ENCODE peak calls at places on chromosomes 4 and X, in five cellular contexts. One of them, this sample, is unnamed.

GRCh38 chrX:93422693-93423092 is 250.7 kb downstream of the NAP1L3 start:
- DNase-seq in left lung: no peak
- DNase-seq in Peyer's patch: no peak
- DNase-seq in CD4-positive, alpha-beta T cell: no peak
- DNase-seq in CD8-positive, alpha-beta T cell: no peak
- DNase-seq in this sample: peak

GRCh38 chrX:72038868-72039267 is 92.8 kb downstream of the RTL5 start:
- DNase-seq in left lung: no peak
- DNase-seq in Peyer's patch: no peak
- DNase-seq in CD4-positive, alpha-beta T cell: no peak
- DNase-seq in CD8-positive, alpha-beta T cell: no peak
- DNase-seq in this sample: no peak

GRCh38 chr4:72006576-72006975 is 25.2 kb upstream of the NPFFR2 start:
- DNase-seq in left lung: no peak
- DNase-seq in Peyer's patch: no peak
- DNase-seq in CD4-positive, alpha-beta T cell: no peak
- DNase-seq in CD8-positive, alpha-beta T cell: no peak
- DNase-seq in this sample: peak

GRCh38 chrX:152206426-152206825 is 68.0 kb upstream of the MAGEA10 start:
- DNase-seq in left lung: no peak
- DNase-seq in Peyer's patch: no peak
- DNase-seq in CD4-positive, alpha-beta T cell: no peak
- DNase-seq in CD8-positive, alpha-beta T cell: no peak
- DNase-seq in this sample: no peak

GRCh38 chrX:18290200-18290599 is 64.3 kb downstream of the SCML2 start:
- DNase-seq in left lung: no peak
- DNase-seq in Peyer's patch: no peak
- DNase-seq in CD4-positive, alpha-beta T cell: no peak
- DNase-seq in CD8-positive, alpha-beta T cell: no peak
- DNase-seq in this sample: no peak

GRCh38 chr4:165874072-165874798 is 1.2 kb downstream of the TLL1 start:
- DNase-seq in left lung: no peak
- DNase-seq in Peyer's patch: no peak
- DNase-seq in CD4-positive, alpha-beta T cell: no peak
- DNase-seq in CD8-positive, alpha-beta T cell: no peak
- DNase-seq in this sample: peak

GRCh38 chr4:100694467-100694866 is 176.6 kb upstream of the EMCN start:
- DNase-seq in left lung: no peak
- DNase-seq in Peyer's patch: no peak
- DNase-seq in CD4-positive, alpha-beta T cell: no peak
- DNase-seq in CD8-positive, alpha-beta T cell: no peak
- DNase-seq in this sample: no peak

GRCh38 chrX:155001873-155002272 is 20.6 kb downstream of the F8 start:
- DNase-seq in left lung: no peak
- DNase-seq in Peyer's patch: no peak
- DNase-seq in CD4-positive, alpha-beta T cell: no peak
- DNase-seq in CD8-positive, alpha-beta T cell: no peak
- DNase-seq in this sample: no peak

GRCh38 chrX:24838624-24839023 is 144.9 kb downstream of the POLA1 start:
- DNase-seq in left lung: no peak
- DNase-seq in Peyer's patch: no peak
- DNase-seq in CD4-positive, alpha-beta T cell: no peak
- DNase-seq in CD8-positive, alpha-beta T cell: no peak
- DNase-seq in this sample: peak

GRCh38 chr4:39873823-39874222 is 103.9 kb downstream of the PDS5A start:
- DNase-seq in left lung: no peak
- DNase-seq in Peyer's patch: no peak
- DNase-seq in CD4-positive, alpha-beta T cell: no peak
- DNase-seq in CD8-positive, alpha-beta T cell: no peak
- DNase-seq in this sample: no peak

GRCh38 chrX:39869846-39870601 is 227.7 kb downstream of the BCOR start:
- DNase-seq in left lung: no peak
- DNase-seq in Peyer's patch: peak
- DNase-seq in CD4-positive, alpha-beta T cell: peak
- DNase-seq in CD8-positive, alpha-beta T cell: peak
- DNase-seq in this sample: peak

GRCh38 chr4:122921971-122922876 is at the start of gene NUDT6:
- DNase-seq in left lung: peak
- DNase-seq in Peyer's patch: peak
- DNase-seq in CD4-positive, alpha-beta T cell: peak
- DNase-seq in CD8-positive, alpha-beta T cell: peak
- DNase-seq in this sample: peak

GRCh38 chr4:169015237-169015636 is 5.2 kb upstream of the CBR4 start:
- DNase-seq in left lung: no peak
- DNase-seq in Peyer's patch: no peak
- DNase-seq in CD4-positive, alpha-beta T cell: no peak
- DNase-seq in CD8-positive, alpha-beta T cell: no peak
- DNase-seq in this sample: no peak

GRCh38 chrX:24357101-24357500 is 3.3 kb upstream of the SUPT20HL1 start:
- DNase-seq in left lung: no peak
- DNase-seq in Peyer's patch: no peak
- DNase-seq in CD4-positive, alpha-beta T cell: no peak
- DNase-seq in CD8-positive, alpha-beta T cell: no peak
- DNase-seq in this sample: no peak

GRCh38 chrX:6803607-6804006 is 268.7 kb upstream of the VCX3A start:
- DNase-seq in left lung: no peak
- DNase-seq in Peyer's patch: no peak
- DNase-seq in CD4-positive, alpha-beta T cell: no peak
- DNase-seq in CD8-positive, alpha-beta T cell: no peak
- DNase-seq in this sample: no peak

GRCh38 chrX:31459361-31459760 is 387.5 kb upstream of the FTHL17 start:
- DNase-seq in left lung: no peak
- DNase-seq in Peyer's patch: no peak
- DNase-seq in CD4-positive, alpha-beta T cell: no peak
- DNase-seq in CD8-positive, alpha-beta T cell: no peak
- DNase-seq in this sample: no peak

GRCh38 chr4:185597532-185598188 is 62.4 kb upstream of the PDLIM3 start:
- DNase-seq in left lung: peak
- DNase-seq in Peyer's patch: peak
- DNase-seq in CD4-positive, alpha-beta T cell: peak
- DNase-seq in CD8-positive, alpha-beta T cell: peak
- DNase-seq in this sample: peak

GRCh38 chr4:158873795-158874359 is 105.1 kb downstream of the FNIP2 start:
- DNase-seq in left lung: no peak
- DNase-seq in Peyer's patch: no peak
- DNase-seq in CD4-positive, alpha-beta T cell: no peak
- DNase-seq in CD8-positive, alpha-beta T cell: no peak
- DNase-seq in this sample: peak

GRCh38 chr4:89534356-89534755 is 226.8 kb upstream of the GPRIN3 start:
- DNase-seq in left lung: no peak
- DNase-seq in Peyer's patch: no peak
- DNase-seq in CD4-positive, alpha-beta T cell: no peak
- DNase-seq in CD8-positive, alpha-beta T cell: no peak
- DNase-seq in this sample: no peak

GRCh38 chr4:144449623-144450022 is 196.3 kb upstream of the HHIP start:
- DNase-seq in left lung: no peak
- DNase-seq in Peyer's patch: no peak
- DNase-seq in CD4-positive, alpha-beta T cell: no peak
- DNase-seq in CD8-positive, alpha-beta T cell: no peak
- DNase-seq in this sample: peak

GRCh38 chrX:63513825-63514574 is 162.9 kb upstream of the SPIN4 start:
- DNase-seq in left lung: no peak
- DNase-seq in Peyer's patch: no peak
- DNase-seq in CD4-positive, alpha-beta T cell: no peak
- DNase-seq in CD8-positive, alpha-beta T cell: no peak
- DNase-seq in this sample: peak

GRCh38 chrX:123087326-123087725 is 96.8 kb upstream of the GRIA3 start:
- DNase-seq in left lung: no peak
- DNase-seq in Peyer's patch: no peak
- DNase-seq in CD4-positive, alpha-beta T cell: no peak
- DNase-seq in CD8-positive, alpha-beta T cell: no peak
- DNase-seq in this sample: no peak

GRCh38 chrX:11438767-11439166 is 145.6 kb downstream of the AMELX start:
- DNase-seq in left lung: no peak
- DNase-seq in Peyer's patch: no peak
- DNase-seq in CD4-positive, alpha-beta T cell: no peak
- DNase-seq in CD8-positive, alpha-beta T cell: no peak
- DNase-seq in this sample: no peak

GRCh38 chrX:11435568-11435967 is 142.4 kb downstream of the AMELX start:
- DNase-seq in left lung: no peak
- DNase-seq in Peyer's patch: no peak
- DNase-seq in CD4-positive, alpha-beta T cell: no peak
- DNase-seq in CD8-positive, alpha-beta T cell: no peak
- DNase-seq in this sample: no peak

GRCh38 chrX:11437642-11438379 is 144.6 kb downstream of the AMELX start:
- DNase-seq in left lung: no peak
- DNase-seq in Peyer's patch: no peak
- DNase-seq in CD4-positive, alpha-beta T cell: no peak
- DNase-seq in CD8-positive, alpha-beta T cell: no peak
- DNase-seq in this sample: no peak

GRCh38 chrX:11434607-11435006 is 141.4 kb downstream of the AMELX start:
- DNase-seq in left lung: no peak
- DNase-seq in Peyer's patch: no peak
- DNase-seq in CD4-positive, alpha-beta T cell: no peak
- DNase-seq in CD8-positive, alpha-beta T cell: no peak
- DNase-seq in this sample: no peak

GRCh38 chrX:11438380-11438723 is 145.1 kb downstream of the AMELX start:
- DNase-seq in left lung: no peak
- DNase-seq in Peyer's patch: no peak
- DNase-seq in CD4-positive, alpha-beta T cell: no peak
- DNase-seq in CD8-positive, alpha-beta T cell: no peak
- DNase-seq in this sample: no peak
- H3K27ac ChIP-seq in left lung: no peak
- H3K27ac ChIP-seq in Peyer's patch: no peak
- H3K27ac ChIP-seq in CD4-positive, alpha-beta T cell: no peak
- H3K27ac ChIP-seq in CD8-positive, alpha-beta T cell: no peak
- H3K27ac ChIP-seq in this sample: no peak

DNA sequence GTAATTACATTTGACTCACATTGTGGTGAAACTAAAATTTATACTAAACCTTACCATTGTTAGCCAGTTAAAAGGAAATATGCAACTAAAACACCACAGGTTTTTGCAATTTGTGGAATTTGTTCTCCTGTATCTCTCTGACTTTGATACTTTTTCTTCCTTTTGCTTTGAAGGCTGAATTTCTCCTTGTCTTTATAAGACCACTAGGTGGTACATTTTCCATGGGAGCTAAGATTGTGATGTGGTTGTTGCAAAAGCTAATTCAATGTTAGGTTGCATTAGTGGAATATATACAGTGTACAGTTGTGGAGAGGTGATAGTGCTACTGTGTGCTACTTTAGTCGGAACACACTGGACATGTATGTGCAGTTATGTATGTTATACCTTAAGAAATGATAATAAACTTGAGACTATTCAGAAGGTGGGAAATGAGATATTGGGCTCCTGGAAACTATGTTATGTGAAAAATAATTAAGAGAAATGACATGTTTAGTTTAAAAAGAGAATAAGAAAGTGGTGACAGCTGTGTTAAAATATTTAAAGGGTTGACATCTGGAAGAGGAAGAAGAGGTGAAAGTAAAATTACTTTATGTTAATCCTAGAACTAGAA is 70.3 kb downstream of the ARL9 start:
- DNase-seq in left lung: no peak
- DNase-seq in Peyer's patch: no peak
- DNase-seq in CD4-positive, alpha-beta T cell: no peak
- DNase-seq in CD8-positive, alpha-beta T cell: no peak
- DNase-seq in this sample: peak
- TF ChIP-seq CTCF in left lung: peak
- TF ChIP-seq CTCF in Peyer's patch: peak
- TF ChIP-seq CTCF in CD4-positive, alpha-beta T cell: peak
- TF ChIP-seq CTCF in CD8-positive, alpha-beta T cell: peak
- TF ChIP-seq CTCF in this sample: peak

GRCh38 chr4:8155660-8156421 is 2.8 kb downstream of the ABLIM2 start:
- DNase-seq in left lung: no peak
- DNase-seq in Peyer's patch: no peak
- DNase-seq in CD4-positive, alpha-beta T cell: no peak
- DNase-seq in CD8-positive, alpha-beta T cell: no peak
- DNase-seq in this sample: no peak
- H3K27ac ChIP-seq in left lung: no peak
- H3K27ac ChIP-seq in Peyer's patch: no peak
- H3K27ac ChIP-seq in CD4-positive, alpha-beta T cell: no peak
- H3K27ac ChIP-seq in CD8-positive, alpha-beta T cell: no peak
- H3K27ac ChIP-seq in this sample: no peak

DNA sequence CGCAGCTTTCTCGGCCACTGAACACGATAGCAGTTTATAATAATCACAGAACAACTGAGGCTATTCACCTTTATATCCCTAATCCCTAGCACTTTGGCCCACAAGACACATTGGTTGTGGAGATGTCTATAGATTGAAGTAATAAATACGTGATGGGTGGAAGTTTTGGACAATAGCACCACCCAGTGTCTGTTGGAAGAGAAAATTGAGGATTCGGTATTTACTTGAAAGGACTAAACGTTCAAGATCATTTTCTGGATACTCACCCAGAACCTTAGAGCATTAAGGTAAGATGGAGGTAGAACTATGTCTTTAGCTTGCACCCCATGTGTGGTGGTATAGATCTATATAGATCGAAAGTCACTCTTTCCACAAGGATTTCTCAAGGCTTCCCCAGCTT is 792 bp upstream of the TMSB15A start:
- DNase-seq in left lung: no peak
- DNase-seq in Peyer's patch: no peak
- DNase-seq in CD4-positive, alpha-beta T cell: no peak
- DNase-seq in CD8-positive, alpha-beta T cell: no peak
- DNase-seq in this sample: no peak
- TF ChIP-seq CTCF in left lung: no peak
- TF ChIP-seq CTCF in Peyer's patch: peak
- TF ChIP-seq CTCF in CD4-positive, alpha-beta T cell: no peak
- TF ChIP-seq CTCF in CD8-positive, alpha-beta T cell: no peak
- TF ChIP-seq CTCF in this sample: no peak

GRCh38 chr4:6718932-6719610 is 3.1 kb downstream of the BLOC1S4 start:
- DNase-seq in left lung: no peak
- DNase-seq in Peyer's patch: no peak
- DNase-seq in CD4-positive, alpha-beta T cell: no peak
- DNase-seq in CD8-positive, alpha-beta T cell: no peak
- DNase-seq in this sample: no peak

GRCh38 chr4:6716018-6716911 is at the start of gene BLOC1S4:
- DNase-seq in left lung: peak
- DNase-seq in Peyer's patch: peak
- DNase-seq in CD4-positive, alpha-beta T cell: peak
- DNase-seq in CD8-positive, alpha-beta T cell: peak
- DNase-seq in this sample: peak

GRCh38 chr4:6716958-6717655 is 1.1 kb downstream of the BLOC1S4 start:
- DNase-seq in left lung: no peak
- DNase-seq in Peyer's patch: no peak
- DNase-seq in CD4-positive, alpha-beta T cell: no peak
- DNase-seq in CD8-positive, alpha-beta T cell: no peak
- DNase-seq in this sample: no peak

GRCh38 chr4:6714954-6715353 is 1.0 kb upstream of the BLOC1S4 start:
- DNase-seq in left lung: no peak
- DNase-seq in Peyer's patch: no peak
- DNase-seq in CD4-positive, alpha-beta T cell: no peak
- DNase-seq in CD8-positive, alpha-beta T cell: no peak
- DNase-seq in this sample: no peak

GRCh38 chr4:6715704-6716017 is 313 bp upstream of the BLOC1S4 start:
- DNase-seq in left lung: no peak
- DNase-seq in Peyer's patch: no peak
- DNase-seq in CD4-positive, alpha-beta T cell: no peak
- DNase-seq in CD8-positive, alpha-beta T cell: no peak
- DNase-seq in this sample: no peak
- H3K27ac ChIP-seq in left lung: peak
- H3K27ac ChIP-seq in Peyer's patch: peak
- H3K27ac ChIP-seq in CD4-positive, alpha-beta T cell: peak
- H3K27ac ChIP-seq in CD8-positive, alpha-beta T cell: no peak
- H3K27ac ChIP-seq in this sample: peak